ENCODE peak calls at places on chromosomes 7 and 10, in six cellular contexts. B, O, I, L, R and P are unnamed samples.

GRCh38 chr10:104123397-104123796 is 1.4 kb downstream of the SFR1 start:
- DNase-seq in I (no peak), L (peak), B (peak), R (no peak), O (peak), P (no peak)

GRCh38 chr10:17645591-17646345 is 1.8 kb downstream of the STAM start:
- DNase-seq in B (no peak), R (no peak), O (peak), I (no peak), L (no peak), P (no peak)

GRCh38 chr7:151494569-151495284 is 25.0 kb downstream of the RHEB start:
- DNase-seq in L (no peak), I (no peak), O (no peak), B (no peak), R (no peak), P (no peak)

GRCh38 chr7:92645531-92646061 is 55.4 kb upstream of the FAM133B start:
- DNase-seq in O (peak), R (no peak), L (peak), I (no peak), B (peak), P (no peak)

GRCh38 chr10:15313844-15314243 is 57.2 kb downstream of the FAM171A1 start:
- DNase-seq in L (no peak), B (peak), R (no peak), O (no peak), I (no peak), P (no peak)

GRCh38 chr10:12605580-12606405 is 256.4 kb downstream of the CAMK1D start:
- DNase-seq in R (peak), I (peak), B (no peak), O (peak), L (peak), P (peak)

GRCh38 chr10:34796133-34796532 is 19.0 kb downstream of the PARD3 start:
- DNase-seq in B (no peak), I (no peak), R (no peak), L (no peak), O (no peak), P (no peak)

GRCh38 chr7:74282748-74283459 is 6.3 kb upstream of the CLIP2 start:
- DNase-seq in O (no peak), I (no peak), L (no peak), B (no peak), R (no peak), P (no peak)

GRCh38 chr10:62866451-62866850 is 50.3 kb upstream of the EGR2 start:
- DNase-seq in I (no peak), B (no peak), L (no peak), R (no peak), O (no peak), P (no peak)

GRCh38 chr10:131891196-131891928 is 9.4 kb upstream of the PPP2R2D start:
- DNase-seq in L (peak), O (peak), I (no peak), B (peak), R (peak), P (no peak)

GRCh38 chr10:36817898-36818297 is 307.5 kb upstream of the ANKRD30A start:
- DNase-seq in I (no peak), B (no peak), R (no peak), L (no peak), O (no peak), P (no peak)

GRCh38 chr10:132632091-132632561 is 94.5 kb downstream of the INPP5A start:
- DNase-seq in B (no peak), I (peak), R (peak), L (no peak), O (no peak), P (no peak)

GRCh38 chr7:113289140-113289740 is 170.9 kb upstream of the SMIM30 start:
- DNase-seq in I (no peak), L (peak), B (peak), R (no peak), O (peak), P (no peak)

GRCh38 chr10:110437761-110438341 is 59.9 kb upstream of the DUSP5 start:
- DNase-seq in I (no peak), O (no peak), B (no peak), R (no peak), L (no peak), P (no peak)

GRCh38 chr7:150897502-150898474 is 45.5 kb downstream of the AOC1 start:
- DNase-seq in B (peak), O (no peak), R (no peak), I (no peak), L (peak), P (no peak)

GRCh38 chr7:95986136-95986535 is 213.8 kb downstream of the DYNC1I1 start:
- DNase-seq in B (no peak), I (no peak), L (no peak), R (no peak), O (no peak), P (no peak)

GRCh38 chr10:62581351-62581750 is 207.2 kb downstream of the ZNF365 start:
- DNase-seq in I (no peak), R (no peak), O (no peak), L (no peak), B (no peak), P (no peak)

GRCh38 chr10:118511720-118512119 is 83.7 kb downstream of the PRLHR start:
- DNase-seq in B (peak), R (no peak), L (no peak), I (no peak), O (no peak), P (no peak)

GRCh38 chr7:28005848-28006233 is 174.8 kb downstream of the JAZF1 start:
- DNase-seq in R (no peak), B (no peak), O (no peak), L (no peak), I (no peak), P (no peak)

GRCh38 chr7:43872401-43873165 is 3.3 kb upstream of the MRPS24 start:
- DNase-seq in L (no peak), R (no peak), I (no peak), B (no peak), O (peak), P (no peak)

GRCh38 chr7:41222704-41223103 is 480.2 kb downstream of the INHBA start:
- DNase-seq in R (no peak), B (no peak), L (no peak), I (no peak), O (peak), P (no peak)

GRCh38 chr10:100046088-100046487 is 35.6 kb downstream of the CPN1 start:
- DNase-seq in L (peak), R (peak), B (peak), O (peak), I (peak), P (peak)

GRCh38 chr10:114266521-114266920 is 27.5 kb downstream of the VWA2 start:
- DNase-seq in L (no peak), O (peak), B (no peak), R (no peak), I (no peak), P (no peak)

GRCh38 chr7:157027568-157028527 is 17.4 kb upstream of the MNX1 start:
- DNase-seq in L (no peak), R (no peak), B (no peak), O (no peak), I (no peak), P (no peak)

GRCh38 chr7:100875356-100875751 is 451 bp downstream of the SRRT start:
- DNase-seq in B (no peak), R (peak), I (no peak), O (no peak), L (peak), P (peak)

GRCh38 chr10:132970641-132971438 is 28.5 kb upstream of the CFAP46 start:
- DNase-seq in B (no peak), L (no peak), O (no peak), R (peak), I (no peak), P (no peak)

GRCh38 chr10:32144817-32145688 is 88.8 kb upstream of the KIF5B start:
- DNase-seq in B (no peak), O (no peak), R (no peak), I (no peak), L (no peak), P (no peak)

GRCh38 chr7:151715661-151716338 is 161.1 kb downstream of the PRKAG2 start:
- DNase-seq in I (peak), O (no peak), R (peak), L (peak), B (no peak), P (no peak)

GRCh38 chr7:105173586-105173985 is 159.6 kb downstream of the KMT2E start:
- DNase-seq in O (no peak), B (no peak), R (no peak), I (no peak), L (no peak), P (no peak)

GRCh38 chr10:70368774-70369482 is 13.5 kb downstream of the LRRC20 start:
- DNase-seq in O (no peak), I (no peak), R (no peak), B (no peak), L (no peak), P (no peak)

GRCh38 chr10:49164587-49165188 is 23.5 kb downstream of the TMEM273 start:
- DNase-seq in O (peak), R (no peak), L (peak), I (no peak), B (peak), P (no peak)

GRCh38 chr10:131736321-131736980 is 164.4 kb upstream of the PPP2R2D start:
- DNase-seq in B (no peak), L (no peak), R (no peak), O (no peak), I (no peak), P (no peak)

GRCh38 chr7:3879337-3880054 is 578.4 kb downstream of the SDK1 start:
- DNase-seq in B (no peak), I (no peak), R (no peak), L (no peak), O (no peak), P (no peak)

GRCh38 chr10:113782367-113782766 is 30.9 kb downstream of the PLEKHS1 start:
- DNase-seq in R (no peak), O (no peak), L (no peak), B (no peak), I (no peak), P (no peak)

GRCh38 chr10:124306922-124307371 is 111.8 kb downstream of the OAT start:
- DNase-seq in I (no peak), R (no peak), O (no peak), B (no peak), L (peak), P (no peak)

GRCh38 chr10:14433147-14433546 is 102.4 kb upstream of the FRMD4A start:
- DNase-seq in R (no peak), I (no peak), O (no peak), L (no peak), B (no peak), P (no peak)

GRCh38 chr7:69399038-69399800 is 199.1 kb upstream of the AUTS2 start:
- DNase-seq in R (peak), I (no peak), L (no peak), B (no peak), O (no peak), P (no peak)